ENCODE peak calls at places on chromosomes 6 and 20, in seven cellular contexts. O is uterus, Y is upper lobe of right lung, I is mesothelial cell of epicardium, Q is foreskin fibroblast, D is RWPE1, P is lung. K is an unnamed sample.

GRCh38 chr6:170290306-170291128 is at the start of gene DLL1:
- DNase-seq in O (peak; percentile 51), Y (no peak), I (no peak), Q (peak; percentile 69), D (no peak), P (no peak), K (no peak)

GRCh38 chr20:48456361-48457184 is 371.2 kb downstream of the PREX1 start:
- DNase-seq in O (no peak), Y (peak; percentile 23), I (no peak), Q (no peak), D (no peak), P (no peak), K (no peak)

GRCh38 chr6:49551126-49551865 is 828 bp downstream of the C6orf141 start:
- DNase-seq in O (no peak), Y (no peak), I (no peak), Q (peak; percentile 56), D (no peak), P (no peak), K (no peak)

GRCh38 chr6:105179244-105180065 is at the start of gene POPDC3:
- DNase-seq in O (no peak), Y (peak; percentile 69), I (peak; percentile 27), Q (peak; percentile 67), D (peak; percentile 30), P (no peak), K (no peak)

GRCh38 chr20:47781631-47782030 is 3.6 kb downstream of the SULF2 start:
- DNase-seq in O (no peak), Y (no peak), I (no peak), Q (no peak), D (no peak), P (no peak), K (no peak)

GRCh38 chr20:7248392-7248992 is 481.0 kb downstream of the BMP2 start:
- DNase-seq in O (peak; percentile 18), Y (no peak), I (no peak), Q (peak; percentile 43), D (no peak), P (no peak), K (no peak)

GRCh38 chr6:21722488-21722887 is 128.9 kb downstream of the SOX4 start:
- DNase-seq in O (no peak), Y (no peak), I (no peak), Q (no peak), D (no peak), P (no peak), K (no peak)

GRCh38 chr20:61798632-61799031 is 267.0 kb downstream of the TAF4 start:
- DNase-seq in O (no peak), Y (no peak), I (no peak), Q (no peak), D (no peak), P (no peak), K (no peak)

GRCh38 chr6:100663219-100663863 is 198.6 kb upstream of the SIM1 start:
- DNase-seq in O (no peak), Y (no peak), I (no peak), Q (peak; percentile 87), D (no peak), P (no peak), K (no peak)

GRCh38 chr6:135191508-135192255 is 10.6 kb downstream of the MYB start:
- DNase-seq in O (no peak), Y (no peak), I (no peak), Q (no peak), D (no peak), P (no peak), K (no peak)

GRCh38 chr6:106117579-106117978 is 31.4 kb downstream of the PRDM1 start:
- DNase-seq in O (no peak), Y (no peak), I (no peak), Q (no peak), D (no peak), P (no peak), K (no peak)

GRCh38 chr6:41470341-41471063 is 75.7 kb upstream of the FOXP4 start:
- DNase-seq in O (peak; percentile 69), Y (peak; percentile 81), I (no peak), Q (peak; percentile 37), D (peak; percentile 40), P (peak; percentile 51), K (no peak)

GRCh38 chr6:42697268-42697655 is 25.1 kb downstream of the PRPH2 start:
- DNase-seq in O (no peak), Y (no peak), I (no peak), Q (no peak), D (no peak), P (no peak), K (no peak)

GRCh38 chr20:41509801-41510200 is 108.4 kb downstream of the CHD6 start:
- DNase-seq in O (no peak), Y (no peak), I (no peak), Q (peak; percentile 82), D (no peak), P (no peak), K (no peak)

GRCh38 chr6:127204278-127204677 is 62.4 kb upstream of the RNF146 start:
- DNase-seq in O (no peak), Y (no peak), I (no peak), Q (no peak), D (no peak), P (no peak), K (no peak)

GRCh38 chr6:113813207-113813606 is 43.9 kb upstream of the MARCKS start:
- DNase-seq in O (no peak), Y (no peak), I (no peak), Q (peak; percentile 75), D (no peak), P (no peak), K (no peak)

GRCh38 chr20:46621492-46621891 is 29.8 kb downstream of the SLC13A3 start:
- DNase-seq in O (no peak), Y (no peak), I (no peak), Q (peak; percentile 86), D (no peak), P (no peak), K (no peak)

DNA sequence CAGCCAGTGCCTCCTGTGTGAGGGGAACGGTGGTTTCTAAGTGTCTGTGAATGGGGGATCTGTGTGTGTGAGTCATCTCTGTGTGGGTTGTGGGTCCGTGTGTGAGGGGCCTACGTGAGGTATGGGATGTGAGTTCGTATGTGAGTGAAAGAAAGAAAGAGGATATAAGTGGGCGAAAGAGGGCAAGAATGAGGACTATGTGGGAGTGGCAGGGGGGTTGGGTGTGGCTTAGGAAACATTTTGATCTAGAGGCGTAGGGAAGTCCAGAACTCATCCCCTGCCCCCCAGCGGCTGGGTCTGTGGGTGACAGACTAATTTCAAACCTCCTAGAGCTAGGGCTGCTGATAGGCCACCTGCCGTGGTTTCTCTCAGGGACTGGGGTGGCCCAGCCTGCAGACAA is 35.5 kb downstream of the DHX35 start:
- DNase-seq in O (no peak), Y (no peak), I (no peak), Q (no peak), D (no peak), P (no peak), K (no peak)
- TF ChIP-seq CTCF in O (no peak), Y (no peak), I (no peak), Q (no peak), D (no peak), P (no peak), K (no peak)

GRCh38 chr20:59222982-59223610 is 59.5 kb downstream of the ZNF831 start:
- DNase-seq in O (no peak), Y (no peak), I (no peak), Q (peak; percentile 40), D (no peak), P (no peak), K (no peak)

GRCh38 chr20:59220161-59220560 is 56.5 kb downstream of the ZNF831 start:
- DNase-seq in O (no peak), Y (no peak), I (no peak), Q (no peak), D (no peak), P (no peak), K (no peak)

GRCh38 chr20:59222239-59222981 is 58.8 kb downstream of the ZNF831 start:
- DNase-seq in O (peak; percentile 74), Y (peak; percentile 87), I (peak; percentile 78), Q (peak; percentile 89), D (peak; percentile 92), P (peak; percentile 75), K (peak; percentile 57)

GRCh38 chr20:59221881-59222238 is 58.2 kb downstream of the ZNF831 start:
- DNase-seq in O (no peak), Y (no peak), I (no peak), Q (peak; percentile 5), D (no peak), P (no peak), K (no peak)

GRCh38 chr20:59221049-59221748 is 57.6 kb downstream of the ZNF831 start:
- DNase-seq in O (no peak), Y (no peak), I (no peak), Q (peak; percentile 6), D (no peak), P (no peak), K (no peak)
- TF ChIP-seq CTCF in O (no peak), Y (no peak), I (no peak), Q (no peak), D (no peak), P (no peak), K (no peak)

GRCh38 chr6:167404385-167405049 is 79.6 kb downstream of the TTLL2 start:
- DNase-seq in O (no peak), Y (no peak), I (no peak), Q (no peak), D (no peak), P (no peak), K (no peak)
- TF ChIP-seq CTCF in O (no peak), Y (no peak), I (no peak), Q (no peak), D (no peak), P (no peak), K (no peak)

DNA sequence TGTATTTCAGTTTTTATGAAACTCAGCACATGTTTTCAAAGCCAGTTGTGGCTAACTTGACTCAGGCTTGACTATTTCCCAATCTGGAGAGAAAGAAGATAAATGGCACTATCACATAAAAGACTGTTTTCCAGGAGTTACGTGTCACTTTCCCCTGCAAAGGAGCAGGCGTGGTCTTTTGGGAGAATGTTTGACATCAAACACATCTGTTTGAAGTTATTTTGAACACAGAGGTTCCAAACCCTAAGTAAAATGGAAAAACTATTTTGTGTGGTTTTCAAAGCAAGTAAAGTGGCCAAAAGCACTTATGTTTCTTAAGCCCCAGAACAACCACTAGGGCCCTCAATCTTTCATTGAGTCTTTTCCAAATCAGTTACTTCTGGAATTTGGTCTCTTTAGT is 89.7 kb downstream of the FOXF2 start:
- DNase-seq in O (no peak), Y (no peak), I (no peak), Q (peak; percentile 95), D (no peak), P (no peak), K (no peak)
- TF ChIP-seq CTCF in O (no peak), Y (no peak), I (no peak), Q (peak; percentile 44), D (no peak), P (no peak), K (no peak)

GRCh38 chr6:34414999-34415858 is 10.6 kb downstream of the RPS10 start:
- DNase-seq in O (peak; percentile 42), Y (no peak), I (no peak), Q (peak; percentile 68), D (peak; percentile 41), P (peak; percentile 51), K (no peak)
- TF ChIP-seq CTCF in O (peak; percentile 89), Y (peak; percentile 75), I (no peak), Q (peak; percentile 27), D (peak; percentile 58), P (peak; percentile 81), K (no peak)

K was measured in omental fat pad.